ENCODE peak calls at places on chromosomes 2 and 18, in four cellular contexts. M is neural progenitor cell, T is colonic mucosa, N is brain microvascular endothelial cell. C is an unnamed sample.
A peak's percentile ranks its signal among the peaks of the same experiment; 100 is the strongest.

GRCh38 chr2:181670632-181671031 is 9.7 kb downstream of the NEUROD1 start:
- DNase-seq in T (no peak), M (no peak), N (no peak), C (no peak)

GRCh38 chr18:22020127-22020866 is 149.1 kb upstream of the GATA6 start:
- DNase-seq in M (no peak), T (peak; percentile 80), N (no peak), C (no peak)

GRCh38 chr2:236625156-236625690 is 55.6 kb downstream of the ACKR3 start:
- DNase-seq in N (no peak), T (no peak), M (no peak), C (no peak)

GRCh38 chr2:157825885-157826284 is 50.2 kb downstream of the ACVR1 start:
- DNase-seq in M (peak; percentile 7), N (no peak), T (no peak), C (peak; percentile 75)

GRCh38 chr2:168348076-168348475 is 100.7 kb upstream of the STK39 start:
- DNase-seq in T (peak; percentile 46), M (peak; percentile 63), N (peak; percentile 48), C (no peak)

GRCh38 chr2:236107971-236108625 is 60.1 kb downstream of the GBX2 start:
- DNase-seq in T (no peak), M (no peak), N (no peak), C (no peak)

GRCh38 chr2:47076586-47077441 is 78.3 kb downstream of the STPG4 start:
- DNase-seq in T (peak; percentile 60), M (no peak), N (peak; percentile 98), C (peak; percentile 96)

GRCh38 chr2:47964722-47965434 is 58.6 kb upstream of the FBXO11 start:
- DNase-seq in N (no peak), M (no peak), T (peak; percentile 19), C (no peak)

GRCh38 chr2:128345436-128346165 is 26.9 kb upstream of the HS6ST1 start:
- DNase-seq in N (no peak), T (no peak), M (no peak), C (no peak)

GRCh38 chr18:13376298-13376840 is 157.8 kb downstream of the LDLRAD4 start:
- DNase-seq in N (no peak), T (no peak), M (no peak), C (no peak)

GRCh38 chr2:62216113-62216512 is 20.2 kb downstream of the B3GNT2 start:
- DNase-seq in M (no peak), T (no peak), N (no peak), C (no peak)

GRCh38 chr2:120912101-120912985 is 176.7 kb downstream of the GLI2 start:
- DNase-seq in N (no peak), M (no peak), T (peak; percentile 83), C (peak; percentile 67)

GRCh38 chr18:54626779-54627178 is 35.7 kb downstream of the DYNAP start:
- DNase-seq in N (no peak), T (no peak), M (no peak), C (no peak)

GRCh38 chr2:173264603-173265366 is 89.9 kb upstream of the CDCA7 start:
- DNase-seq in M (no peak), N (no peak), T (no peak), C (no peak)

GRCh38 chr2:239612133-239612532 is 211.3 kb upstream of the HDAC4 start:
- DNase-seq in M (no peak), T (peak; percentile 7), N (no peak), C (no peak)

GRCh38 chr18:50401888-50402287 is 27.0 kb downstream of the SKA1 start:
- DNase-seq in T (peak; percentile 68), N (no peak), M (peak; percentile 34), C (peak; percentile 9)

GRCh38 chr2:198408171-198408570 is 603.8 kb downstream of the PLCL1 start:
- DNase-seq in N (no peak), M (peak; percentile 11), T (no peak), C (no peak)

GRCh38 chr2:127479219-127479825 is 47.0 kb downstream of the IWS1 start:
- DNase-seq in M (peak; percentile 70), N (peak; percentile 12), T (no peak), C (peak; percentile 23)

GRCh38 chr2:126658910-126659613 is 3.1 kb downstream of the GYPC start:
- DNase-seq in N (peak; percentile 56), M (no peak), T (peak; percentile 65), C (peak; percentile 86)

GRCh38 chr2:140033638-140034037 is 1253.4 kb upstream of the NXPH2 start:
- DNase-seq in N (no peak), T (no peak), M (no peak), C (no peak)

GRCh38 chr2:27804146-27804545 is 32.6 kb downstream of the MRPL33 start:
- DNase-seq in M (no peak), N (no peak), T (no peak), C (peak; percentile 62)

GRCh38 chr2:83782122-83782521 is 677.0 kb downstream of the SUCLG1 start:
- DNase-seq in N (no peak), M (no peak), T (no peak), C (no peak)

GRCh38 chr2:232888099-232888836 is 18.2 kb downstream of the SNORC start:
- DNase-seq in M (no peak), T (no peak), N (no peak), C (no peak)

GRCh38 chr2:118878531-118879149 is 31.2 kb upstream of the EN1 start:
- DNase-seq in T (no peak), M (no peak), N (no peak), C (no peak)

GRCh38 chr2:60710707-60711106 is 45.4 kb upstream of the PAPOLG start:
- DNase-seq in N (peak; percentile 4), T (no peak), M (no peak), C (peak; percentile 35)

GRCh38 chr2:145764631-145765030 is 1244.7 kb upstream of the ZEB2 start:
- DNase-seq in T (no peak), M (no peak), N (no peak), C (peak; percentile 63)

GRCh38 chr2:42905341-42906114 is 113.1 kb upstream of the HAAO start:
- DNase-seq in T (no peak), N (no peak), M (no peak), C (no peak)

GRCh38 chr2:60351802-60352201 is 201.7 kb downstream of the BCL11A start:
- DNase-seq in T (no peak), M (no peak), N (no peak), C (no peak)

GRCh38 chr2:103361712-103362111 is 599.9 kb downstream of the TMEM182 start:
- DNase-seq in M (no peak), T (no peak), N (no peak), C (no peak)

GRCh38 chr2:133434962-133435668 is 133.1 kb downstream of the NCKAP5 start:
- DNase-seq in M (no peak), T (no peak), N (peak; percentile 95), C (no peak)

DNA sequence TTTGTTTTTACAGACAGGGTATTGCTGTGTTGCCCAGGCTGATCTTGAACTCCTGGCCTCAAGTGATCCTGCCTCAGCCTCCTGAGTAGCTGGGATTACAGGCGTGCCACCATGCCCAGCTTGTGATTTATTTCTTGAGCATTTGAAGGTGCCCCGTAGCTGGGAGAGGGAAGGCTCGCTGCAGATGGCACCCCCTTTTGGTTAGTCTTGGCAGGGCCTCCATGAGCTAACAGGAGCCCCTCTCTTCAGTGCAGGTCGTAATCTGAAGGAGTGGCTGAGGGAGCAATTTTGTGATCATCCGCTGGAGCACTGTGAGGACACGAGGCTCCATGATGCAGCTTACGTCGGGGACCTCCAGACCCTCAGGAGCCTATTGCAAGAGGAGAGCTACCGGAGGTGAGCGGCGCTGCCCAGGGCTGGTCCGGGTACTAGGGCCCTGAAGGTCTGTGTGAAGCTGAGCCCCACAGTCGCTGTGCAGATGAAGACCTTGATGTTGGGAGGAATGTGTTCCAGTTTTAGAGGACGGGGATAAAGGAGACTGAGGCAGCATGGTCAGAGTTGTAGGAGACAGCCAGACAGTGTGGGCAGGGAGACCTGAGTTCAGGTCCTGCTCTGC is 6.7 kb downstream of the ASB1 start:
- DNase-seq in T (no peak), N (no peak), M (no peak), C (no peak)
- TF ChIP-seq CTCF in T (no peak), N (no peak), M (peak; percentile 22), C (no peak)

GRCh38 chr2:98464772-98465310 is 20.2 kb downstream of the INPP4A start:
- DNase-seq in N (no peak), T (no peak), M (no peak), C (no peak)

GRCh38 chr2:98465456-98466201 is 21.0 kb downstream of the INPP4A start:
- DNase-seq in N (no peak), M (no peak), T (peak; percentile 79), C (no peak)

GRCh38 chr2:98463081-98463481 is 18.4 kb downstream of the INPP4A start:
- DNase-seq in T (no peak), M (no peak), N (no peak), C (no peak)

GRCh38 chr2:98463551-98463971 is 18.9 kb downstream of the INPP4A start:
- DNase-seq in M (no peak), N (no peak), T (no peak), C (no peak)

DNA sequence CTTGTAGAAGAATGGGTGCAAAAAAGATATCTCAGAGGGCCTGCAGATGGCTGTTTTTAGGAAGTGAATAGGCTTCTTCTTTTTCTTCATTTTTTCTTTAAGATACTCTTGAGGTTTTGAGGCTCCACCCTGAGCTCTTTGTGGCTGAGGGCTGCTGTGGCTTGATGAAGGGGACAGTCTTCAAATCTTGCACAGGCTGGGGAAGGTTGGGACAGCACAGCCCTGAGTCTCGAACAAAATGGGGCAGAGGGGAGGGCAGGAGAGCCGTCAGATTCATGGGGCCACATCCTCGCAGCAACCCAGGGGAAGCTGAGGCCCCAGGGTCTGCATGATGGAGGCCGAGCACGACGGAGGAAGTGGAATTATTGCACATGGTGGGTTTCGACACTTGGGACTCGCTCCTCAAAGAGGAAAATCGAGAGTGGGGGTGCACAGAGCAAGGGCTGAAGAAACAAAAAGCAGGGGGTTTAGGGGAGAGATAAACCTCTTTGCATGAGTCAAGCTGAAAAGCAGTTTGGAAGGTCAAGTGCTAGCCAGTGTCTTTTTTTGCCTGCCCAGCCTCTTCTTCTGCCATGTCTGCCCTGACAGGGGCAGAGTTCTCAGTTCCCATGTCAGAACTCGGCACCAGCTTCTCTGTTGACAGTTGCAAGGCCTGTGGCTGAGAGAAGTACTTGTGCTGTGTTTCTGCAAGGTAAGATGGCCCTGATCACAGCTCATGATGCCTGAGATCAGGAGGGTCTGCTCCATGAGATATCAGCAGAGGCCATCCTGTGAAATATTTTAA is 19.5 kb downstream of the INPP4A start:
- DNase-seq in T (no peak), N (no peak), M (no peak), C (no peak)
- H3K4me3 ChIP-seq in T (no peak overlapping the region), N (no peak overlapping the region), M (no peak overlapping the region), C (no peak overlapping the region)

DNA sequence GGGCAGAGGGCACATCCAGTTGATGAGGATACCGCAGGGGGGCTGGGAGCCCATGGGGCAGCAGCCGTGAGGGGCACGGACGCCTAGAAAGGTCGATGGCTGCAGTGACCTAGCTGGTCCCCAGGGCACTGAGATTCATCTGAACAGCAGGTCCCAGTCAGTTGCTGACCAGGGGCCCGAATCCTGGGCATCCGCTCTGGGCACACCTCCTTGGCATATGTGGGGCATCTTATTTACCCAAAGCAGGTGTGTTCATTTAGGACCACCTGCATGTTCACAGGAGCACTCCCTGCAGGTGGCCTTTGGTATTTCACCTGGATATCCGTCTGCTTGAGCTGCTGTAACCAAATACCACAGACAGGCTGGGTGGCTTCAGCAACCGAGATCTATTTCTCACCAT is 72.0 kb upstream of the ODC1 start:
- DNase-seq in N (no peak), T (no peak), M (no peak), C (no peak)
- TF ChIP-seq CTCF in N (no peak), T (peak; percentile 21), M (peak; percentile 37), C (no peak)

DNA sequence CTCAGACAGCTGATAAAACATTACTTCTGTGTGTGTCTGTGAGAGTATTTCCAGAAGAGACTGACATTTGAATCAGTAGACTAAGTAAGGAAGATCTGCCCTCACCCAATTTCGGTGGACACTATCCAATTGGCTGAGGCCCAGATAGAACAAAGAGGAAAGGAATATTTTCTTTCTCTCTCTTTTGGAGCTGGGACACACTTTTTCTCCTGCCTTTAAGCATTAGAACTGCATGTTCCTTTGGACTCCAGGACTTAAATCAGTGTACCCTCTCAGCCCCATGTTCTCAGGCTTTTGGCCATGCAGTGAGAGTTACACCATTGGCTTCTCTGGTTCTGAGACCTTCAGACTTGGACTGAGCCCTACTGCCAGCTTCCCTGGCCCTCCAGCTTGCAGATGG is 3.3 kb upstream of the SRBD1 start:
- DNase-seq in M (no peak), N (no peak), T (no peak), C (no peak)
- H3K4me3 ChIP-seq in M (no peak overlapping the region), N (no peak overlapping the region), T (no peak overlapping the region), C (no peak overlapping the region)